ENCODE peak calls at places on chromosomes 3 and 15, in six cellular contexts. T is GM12892; L is Ammon's horn; Y is AG08396; Z is H54; B is stimulated activated CD4-positive, alpha-beta T cell treated with anti-CD3 and anti-CD28 coated beads, Interleukin-1b, Interleukin-23, amount 100 ng/mL, for 4 hours. E is an unnamed sample.

GRCh38 chr15:98528056-98528725 is 120.1 kb upstream of the IGF1R start:
- DNase-seq in T (no peak), L (no peak), Y (no peak), Z (no peak), B (no peak), E (no peak)

GRCh38 chr15:96323250-96324162 is 7.0 kb upstream of the NR2F2 start:
- DNase-seq in T (no peak), L (no peak), Y (no peak), Z (no peak), B (no peak), E (peak; percentile 15)

GRCh38 chr15:25849431-25849921 is 13.7 kb downstream of the ATP10A start:
- DNase-seq in T (no peak), L (no peak), Y (peak; percentile 68), Z (no peak), B (no peak), E (peak; percentile 66)

GRCh38 chr3:37511357-37511970 is 337.1 kb upstream of the LRRFIP2 start:
- DNase-seq in T (no peak), L (peak; percentile 59), Y (no peak), Z (no peak), B (no peak), E (no peak)

GRCh38 chr15:66706225-66706732 is 4.2 kb downstream of the SMAD6 start:
- DNase-seq in T (no peak), L (no peak), Y (peak; percentile 74), Z (no peak), B (no peak), E (no peak)

GRCh38 chr3:192850501-192850981 is 67.1 kb downstream of the MB21D2 start:
- DNase-seq in T (no peak), L (no peak), Y (no peak), Z (peak; percentile 51), B (peak; percentile 19), E (peak; percentile 98)

GRCh38 chr15:72231847-72232461 is 964 bp upstream of the PKM start:
- DNase-seq in T (no peak), L (peak; percentile 37), Y (peak; percentile 80), Z (peak; percentile 55), B (no peak), E (peak; percentile 86)

GRCh38 chr3:179297971-179298725 is 24.7 kb upstream of the ZNF639 start:
- DNase-seq in T (no peak), L (no peak), Y (no peak), Z (no peak), B (no peak), E (no peak)

GRCh38 chr3:127755305-127755681 is 67.0 kb downstream of the MGLL start:
- DNase-seq in T (no peak), L (no peak), Y (no peak), Z (no peak), B (no peak), E (no peak)

GRCh38 chr3:189488241-189488767 is 142.9 kb upstream of the TP63 start:
- DNase-seq in T (no peak), L (no peak), Y (peak; percentile 12), Z (peak; percentile 61), B (no peak), E (peak; percentile 93)

GRCh38 chr3:188635258-188636038 is 481.5 kb downstream of the LPP start:
- DNase-seq in T (no peak), L (no peak), Y (no peak), Z (no peak), B (no peak), E (peak; percentile 29)

GRCh38 chr3:113560845-113561623 is 28.7 kb downstream of the SIDT1 start:
- DNase-seq in T (no peak), L (no peak), Y (no peak), Z (no peak), B (no peak), E (peak; percentile 83)

GRCh38 chr3:154182322-154182922 is 61.2 kb downstream of the ARHGEF26 start:
- DNase-seq in T (no peak), L (no peak), Y (no peak), Z (no peak), B (no peak), E (no peak)

GRCh38 chr3:56471771-56472170 is 3.5 kb upstream of the ERC2 start:
- DNase-seq in T (no peak), L (no peak), Y (no peak), Z (no peak), B (no peak), E (no peak)

GRCh38 chr15:89416339-89417183 is 79.8 kb downstream of the RHCG start:
- DNase-seq in T (peak; percentile 84), L (peak; percentile 61), Y (peak; percentile 90), Z (peak; percentile 75), B (peak; percentile 62), E (peak; percentile 79)

GRCh38 chr3:46864051-46864881 is 1.0 kb upstream of the MYL3 start:
- DNase-seq in T (no peak), L (no peak), Y (no peak), Z (no peak), B (no peak), E (no peak)

E was measured in epithelial cell of esophagus.